ENCODE peak calls at places on chromosome 1, in four cellular contexts. Z is cardiac fibroblast, W is brain microvascular endothelial cell, F is ovary. E is an unnamed sample.

GRCh38 chr1:55669308-55669707 is 454.1 kb upstream of the USP24 start:
- DNase-seq in Z (peak), W (no peak), F (peak), E (no peak)

GRCh38 chr1:205191127-205191577 is 20.4 kb downstream of the DSTYK start:
- DNase-seq in Z (peak), W (no peak), F (no peak), E (no peak)

GRCh38 chr1:58456470-58456869 is 90.1 kb downstream of the OMA1 start:
- DNase-seq in Z (peak), W (no peak), F (no peak), E (no peak)

GRCh38 chr1:79667848-79668696 is 661.5 kb upstream of the ADGRL4 start:
- DNase-seq in Z (no peak), W (no peak), F (no peak), E (peak)

GRCh38 chr1:214002472-214002871 is 14.7 kb downstream of the PROX1 start:
- DNase-seq in Z (peak), W (no peak), F (no peak), E (no peak)

GRCh38 chr1:33273402-33273801 is 17.1 kb downstream of the ZNF362 start:
- DNase-seq in Z (no peak), W (no peak), F (no peak), E (no peak)

GRCh38 chr1:46489638-46490602 is at the start of gene DMBX1:
- DNase-seq in Z (peak), W (no peak), F (no peak), E (no peak)

GRCh38 chr1:204103121-204103741 is 30.3 kb downstream of the SOX13 start:
- DNase-seq in Z (peak), W (peak), F (no peak), E (no peak)

GRCh38 chr1:2239384-2239985 is 11.4 kb downstream of the SKI start:
- DNase-seq in Z (no peak), W (no peak), F (no peak), E (no peak)

GRCh38 chr1:45172015-45172414 is 34.4 kb downstream of the ZSWIM5 start:
- DNase-seq in Z (peak), W (peak), F (no peak), E (no peak)

GRCh38 chr1:41740058-41740457 is 178.7 kb downstream of the HIVEP3 start:
- DNase-seq in Z (no peak), W (no peak), F (no peak), E (no peak)

GRCh38 chr1:58290685-58291372 is 255.7 kb downstream of the OMA1 start:
- DNase-seq in Z (peak), W (peak), F (no peak), E (no peak)

GRCh38 chr1:9293512-9294439 is 1.1 kb downstream of the SPSB1 start:
- DNase-seq in Z (peak), W (peak), F (no peak), E (peak)

GRCh38 chr1:40848530-40849189 is 13.5 kb downstream of the CITED4 start:
- DNase-seq in Z (peak), W (peak), F (peak), E (no peak)

GRCh38 chr1:23643668-23644554 is 47.7 kb upstream of the RPL11 start:
- DNase-seq in Z (peak), W (no peak), F (no peak), E (no peak)

GRCh38 chr1:27109103-27109822 is 45.7 kb downstream of the SLC9A1 start:
- DNase-seq in Z (no peak), W (no peak), F (no peak), E (no peak)
- TF ChIP-seq CTCF in Z (peak), W (peak), F (no peak), E (peak)

GRCh38 chr1:91440845-91441244 is 36.2 kb upstream of the HFM1 start:
- DNase-seq in Z (peak), W (no peak), F (no peak), E (peak)
- TF ChIP-seq CTCF in Z (peak), W (peak), F (no peak), E (no peak)

GRCh38 chr1:78070758-78071157 is 25.0 kb downstream of the GIPC2 start:
- DNase-seq in Z (peak), W (peak), F (no peak), E (no peak)

GRCh38 chr1:78068681-78069283 is 23.0 kb downstream of the GIPC2 start:
- DNase-seq in Z (no peak), W (no peak), F (no peak), E (no peak)

GRCh38 chr1:78071696-78072095 is 25.9 kb downstream of the GIPC2 start:
- DNase-seq in Z (no peak), W (no peak), F (no peak), E (no peak)

GRCh38 chr1:78069784-78070183 is 24.0 kb downstream of the GIPC2 start:
- DNase-seq in Z (no peak), W (no peak), F (no peak), E (no peak)

GRCh38 chr1:78070210-78070609 is 24.4 kb downstream of the GIPC2 start:
- DNase-seq in Z (no peak), W (no peak), F (no peak), E (no peak)
- TF ChIP-seq CTCF in Z (no peak), W (no peak), F (no peak), E (no peak)

DNA sequence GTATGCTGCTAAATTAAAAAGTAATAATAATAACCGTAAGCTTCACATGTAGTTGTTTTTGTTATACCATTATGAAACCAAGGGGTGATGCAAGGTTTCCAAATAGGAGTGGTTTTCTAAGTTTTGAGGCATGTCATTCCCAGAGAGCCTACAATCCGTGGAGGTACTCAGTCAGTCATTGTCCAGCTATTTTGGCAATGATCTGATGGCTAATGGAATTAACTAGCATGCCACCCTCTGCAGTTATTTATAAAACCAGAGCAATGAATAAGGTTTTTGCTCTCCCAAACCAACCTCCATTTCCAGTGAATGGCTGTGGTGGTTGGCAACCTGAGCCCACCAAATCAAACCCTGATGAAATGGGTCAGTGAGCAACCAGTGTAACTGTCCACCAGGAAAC is 106.4 kb downstream of the TBX15 start:
- DNase-seq in Z (no peak), W (no peak), F (no peak), E (no peak)
- TF ChIP-seq CTCF in Z (no peak), W (no peak), F (no peak), E (no peak)

DNA sequence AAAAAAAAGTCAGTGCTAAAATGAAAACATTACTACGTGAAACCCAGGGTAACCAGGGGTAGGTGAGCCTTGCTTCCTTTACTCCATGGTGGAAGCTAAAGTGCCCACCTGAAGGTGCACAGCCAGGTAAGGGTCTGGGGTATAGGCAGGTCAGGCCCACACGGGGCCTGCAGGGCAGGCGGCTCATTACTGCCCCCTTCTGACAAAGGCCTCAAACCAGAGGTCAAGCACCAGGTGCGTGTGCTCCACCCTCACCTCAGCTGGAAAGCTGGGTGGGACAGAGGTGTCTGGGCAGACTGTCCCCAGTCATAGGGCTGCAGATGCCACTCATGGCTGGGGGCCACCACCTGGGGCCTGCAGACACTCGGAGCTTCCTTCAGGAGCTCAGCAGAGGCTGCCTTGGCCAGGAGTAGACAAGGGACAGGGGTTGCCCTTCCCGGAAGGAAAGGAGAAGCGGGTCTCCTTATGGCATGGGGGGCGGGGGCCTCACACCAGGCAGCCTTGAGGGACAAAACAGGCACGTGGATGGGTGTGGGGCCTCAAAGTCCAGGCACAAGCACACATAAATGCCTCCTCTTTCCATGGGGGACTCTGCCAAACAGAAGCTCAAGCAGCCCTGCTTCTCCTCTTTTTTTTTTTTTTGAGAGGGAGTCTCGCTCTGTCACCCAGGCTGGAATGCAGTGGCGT is 36.2 kb downstream of the ACOT7 start:
- DNase-seq in Z (no peak), W (no peak), F (no peak), E (no peak)
- TF ChIP-seq CTCF in Z (no peak), W (peak), F (no peak), E (peak)

GRCh38 chr1:64973061-64973647 is 6.8 kb upstream of the JAK1 start:
- DNase-seq in Z (no peak), W (no peak), F (no peak), E (no peak)

GRCh38 chr1:64965239-64966157 is 851 bp downstream of the JAK1 start:
- DNase-seq in Z (peak), W (peak), F (peak), E (peak)

GRCh38 chr1:64966158-64966963 is at the start of gene JAK1:
- DNase-seq in Z (peak), W (peak), F (peak), E (peak)

GRCh38 chr1:64967381-64967780 is 1.0 kb upstream of the JAK1 start:
- DNase-seq in Z (no peak), W (no peak), F (no peak), E (no peak)

GRCh38 chr1:64969305-64970066 is 3.1 kb upstream of the JAK1 start:
- DNase-seq in Z (peak), W (no peak), F (no peak), E (no peak)
- TF ChIP-seq CTCF in Z (peak), W (peak), F (no peak), E (no peak)

GRCh38 chr1:199287632-199288031 is 648.8 kb downstream of the PTPRC start:
- DNase-seq in Z (no peak), W (peak), F (no peak), E (no peak)
- TF ChIP-seq CTCF in Z (no peak), W (peak), F (no peak), E (no peak)

E was measured in GM10248.